ENCODE peak calls at places on chromosomes 6 and 20, in ten cellular contexts. S is IMR-90, V is AG09309, L is bronchial epithelial cell, X is choroid plexus epithelial cell, B is HepG2, I is lung, E is lower leg skin, Q is heart right ventricle, M is GM20000. J is an unnamed sample.

GRCh38 chr6:2687456-2687855 is 63.3 kb downstream of the MYLK4 start:
- DNase-seq in S (no peak), V (no peak), L (no peak), X (no peak), B (no peak), I (no peak), E (no peak), Q (no peak), M (no peak), J (no peak)

GRCh38 chr6:45681860-45682488 is 304.2 kb upstream of the SUPT3H start:
- DNase-seq in S (no peak), V (no peak), L (peak), X (no peak), B (no peak), I (no peak), E (no peak), Q (no peak), M (peak), J (no peak)

GRCh38 chr6:139644821-139645220 is 270.4 kb upstream of the CITED2 start:
- DNase-seq in S (peak), V (no peak), L (no peak), X (peak), B (no peak), I (no peak), E (peak), Q (no peak), M (no peak), J (no peak)

GRCh38 chr20:45342863-45343444 is 5.3 kb downstream of the SDC4 start:
- DNase-seq in S (no peak), V (no peak), L (no peak), X (no peak), B (no peak), I (no peak), E (no peak), Q (no peak), M (no peak), J (no peak)

GRCh38 chr6:50829898-50830439 is 11.3 kb downstream of the TFAP2B start:
- DNase-seq in S (no peak), V (no peak), L (no peak), X (no peak), B (no peak), I (no peak), E (no peak), Q (no peak), M (no peak), J (no peak)

GRCh38 chr6:6751615-6752014 is 163.1 kb downstream of the LY86 start:
- DNase-seq in S (no peak), V (no peak), L (no peak), X (no peak), B (no peak), I (no peak), E (peak), Q (no peak), M (no peak), J (no peak)

GRCh38 chr6:45997875-45998506 is 17.7 kb downstream of the CLIC5 start:
- DNase-seq in S (no peak), V (no peak), L (no peak), X (no peak), B (no peak), I (peak), E (no peak), Q (no peak), M (no peak), J (no peak)

GRCh38 chr20:47588158-47588557 is 86.5 kb downstream of the NCOA3 start:
- DNase-seq in S (no peak), V (no peak), L (no peak), X (no peak), B (no peak), I (no peak), E (no peak), Q (no peak), M (no peak), J (no peak)

GRCh38 chr20:38221041-38221589 is 39.4 kb downstream of the KIAA1755 start:
- DNase-seq in S (peak), V (no peak), L (peak), X (peak), B (peak), I (peak), E (peak), Q (peak), M (peak), J (peak)

GRCh38 chr6:63066053-63066704 is 145.1 kb upstream of the FKBP1C start:
- DNase-seq in S (no peak), V (no peak), L (peak), X (no peak), B (peak), I (no peak), E (no peak), Q (no peak), M (peak), J (no peak)

GRCh38 chr20:62211216-62211615 is 8.9 kb downstream of the HRH3 start:
- DNase-seq in S (no peak), V (no peak), L (no peak), X (no peak), B (no peak), I (no peak), E (no peak), Q (peak), M (no peak), J (no peak)

GRCh38 chr20:62214067-62214466 is 6.0 kb downstream of the HRH3 start:
- DNase-seq in S (no peak), V (no peak), L (no peak), X (no peak), B (no peak), I (no peak), E (no peak), Q (no peak), M (no peak), J (no peak)

GRCh38 chr20:62210496-62210855 is 9.6 kb downstream of the HRH3 start:
- DNase-seq in S (no peak), V (no peak), L (no peak), X (no peak), B (no peak), I (no peak), E (no peak), Q (peak), M (no peak), J (no peak)

GRCh38 chr20:62211769-62212288 is 8.2 kb downstream of the HRH3 start:
- DNase-seq in S (no peak), V (no peak), L (no peak), X (no peak), B (no peak), I (no peak), E (no peak), Q (peak), M (no peak), J (no peak)

DNA sequence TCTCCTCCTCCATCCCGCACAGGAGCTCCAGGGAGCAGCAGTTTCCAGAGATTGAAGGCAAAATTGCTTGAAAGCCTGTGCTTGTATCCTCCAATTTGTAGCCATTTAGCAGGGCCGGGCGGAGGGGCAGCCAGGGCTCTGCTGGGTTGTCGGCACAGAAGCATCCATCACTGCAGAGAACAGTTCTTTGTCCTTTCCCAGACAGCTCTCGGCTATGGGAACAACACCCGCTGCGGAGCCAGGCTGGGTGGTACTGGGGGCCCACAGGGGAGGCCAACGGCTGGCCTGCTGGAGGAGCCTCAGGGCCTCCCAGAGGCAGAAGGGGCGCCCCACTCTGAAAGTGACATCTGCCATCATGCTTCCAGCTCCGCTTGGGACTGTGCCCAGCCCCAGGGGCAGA is 7.8 kb downstream of the HRH3 start:
- DNase-seq in S (no peak), V (no peak), L (no peak), X (no peak), B (no peak), I (no peak), E (no peak), Q (peak), M (no peak), J (no peak)
- TF ChIP-seq CTCF in S (no peak), V (no peak), L (no peak), X (no peak), B (no peak), I (no peak), E (no peak), Q (no peak), M (no peak), J (no peak)

DNA sequence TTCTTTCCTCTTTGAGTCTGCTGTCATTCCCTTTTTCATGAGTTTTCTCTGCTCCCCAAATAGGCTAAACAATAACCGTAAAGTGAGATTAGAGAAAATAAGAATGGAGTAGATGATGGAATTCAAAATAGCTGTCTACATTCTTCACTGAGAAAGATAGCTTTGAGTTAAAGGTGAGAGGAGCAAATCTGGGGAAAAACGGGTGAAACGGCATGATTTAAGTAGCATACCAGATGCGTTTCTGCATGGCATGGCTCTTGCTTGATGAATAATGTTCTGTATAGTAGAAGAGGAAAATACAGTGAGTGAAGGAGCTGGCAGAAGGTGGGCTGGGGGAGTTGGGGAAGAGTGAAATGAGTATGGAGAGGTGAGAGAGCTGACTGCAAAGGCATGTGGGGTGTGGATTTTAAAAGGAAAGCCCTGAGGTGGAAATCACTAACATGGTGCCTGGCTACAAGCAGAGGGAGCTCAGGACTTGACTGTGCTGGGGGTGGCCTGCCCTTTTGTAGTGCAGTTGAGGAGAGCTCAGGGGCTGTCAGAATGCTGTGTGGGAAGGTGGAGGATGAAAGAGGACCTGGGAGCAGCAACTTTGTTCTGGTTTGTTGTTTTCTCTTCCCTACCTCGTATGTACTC is 8.8 kb downstream of the BICRAL start:
- DNase-seq in S (no peak), V (no peak), L (no peak), X (no peak), B (no peak), I (no peak), E (no peak), Q (no peak), M (no peak), J (no peak)
- TF ChIP-seq CTCF in S (no peak), V (no peak), L (no peak), X (no peak), B (no peak), I (no peak), E (no peak), Q (no peak), M (no peak), J (no peak)

GRCh38 chr6:141594874-141595273 is 537.9 kb upstream of the GJE1 start:
- DNase-seq in S (no peak), V (no peak), L (no peak), X (peak), B (no peak), I (no peak), E (no peak), Q (no peak), M (no peak), J (no peak)
- TF ChIP-seq CTCF in S (peak), V (peak), L (no peak), X (peak), B (no peak), I (no peak), E (no peak), Q (no peak), M (no peak), J (peak)

GRCh38 chr6:108609276-108609769 is 48.6 kb downstream of the FOXO3 start:
- DNase-seq in S (peak), V (peak), L (no peak), X (no peak), B (no peak), I (no peak), E (no peak), Q (no peak), M (no peak), J (no peak)
- TF ChIP-seq CTCF in S (no peak), V (no peak), L (no peak), X (no peak), B (no peak), I (no peak), E (no peak), Q (no peak), M (no peak), J (no peak)

GRCh38 chr6:20953019-20953418 is 418.8 kb downstream of the CDKAL1 start:
- DNase-seq in S (no peak), V (no peak), L (no peak), X (no peak), B (no peak), I (no peak), E (no peak), Q (no peak), M (no peak), J (no peak)
- TF ChIP-seq CTCF in S (peak), V (no peak), L (no peak), X (peak), B (no peak), I (no peak), E (no peak), Q (peak), M (no peak), J (peak)

GRCh38 chr20:22490287-22491187 is 93.8 kb downstream of the FOXA2 start:
- DNase-seq in S (no peak), V (no peak), L (peak), X (no peak), B (peak), I (peak), E (no peak), Q (no peak), M (no peak), J (no peak)
- TF ChIP-seq CTCF in S (no peak), V (no peak), L (peak), X (no peak), B (peak), I (no peak), E (no peak), Q (no peak), M (no peak), J (no peak)

J was measured in osteocyte.